ENCODE peak calls at places on chromosomes 12 and 14, in four cellular contexts. N is stimulated activated CD8-positive, alpha-beta memory T cell treated with anti-CD3 and anti-CD28 coated beads, Interleukin-12 subunit alpha, Interleukin-12 subunit beta, amount 100 ng/mL, for 4 hours; J is CD8-positive, alpha-beta memory T cell; A is dermis microvascular lymphatic vessel endothelial cell. G is an unnamed sample.

GRCh38 chr12:121400332-121401139 is 618 bp downstream of the RNF34 start:
- DNase-seq in N (peak), J (peak), A (no peak), G (peak)

GRCh38 chr14:77005559-77005958 is 22.9 kb downstream of the IRF2BPL start:
- DNase-seq in N (no peak), J (no peak), A (no peak), G (no peak)

GRCh38 chr14:96173646-96174475 is 30.8 kb upstream of the BDKRB2 start:
- DNase-seq in N (no peak), J (no peak), A (no peak), G (no peak)

GRCh38 chr14:89164168-89165074 is 252.6 kb downstream of the FOXN3 start:
- DNase-seq in N (no peak), J (no peak), A (no peak), G (no peak)

GRCh38 chr12:84572186-84572585 is 340.4 kb downstream of the SLC6A15 start:
- DNase-seq in N (no peak), J (no peak), A (no peak), G (no peak)

GRCh38 chr14:95163132-95163531 is 5.8 kb upstream of the DICER1 start:
- DNase-seq in N (no peak), J (no peak), A (no peak), G (no peak)

GRCh38 chr12:3365416-3366385 is 125.3 kb upstream of the PRMT8 start:
- DNase-seq in N (no peak), J (no peak), A (no peak), G (no peak)

GRCh38 chr12:179885-180284 is 34.1 kb downstream of the SLC6A12 start:
- DNase-seq in N (no peak), J (no peak), A (no peak), G (no peak)

GRCh38 chr12:47854531-47854930 is 34.8 kb upstream of the HDAC7 start:
- DNase-seq in N (no peak), J (no peak), A (no peak), G (no peak)

GRCh38 chr12:5889381-5890047 is 55.5 kb downstream of the ANO2 start:
- DNase-seq in N (no peak), J (no peak), A (no peak), G (peak)

GRCh38 chr12:53735556-53735955 is 8.3 kb upstream of the CALCOCO1 start:
- DNase-seq in N (no peak), J (no peak), A (no peak), G (no peak)

GRCh38 chr12:67579662-67580003 is 68.9 kb upstream of the DYRK2 start:
- DNase-seq in N (no peak), J (no peak), A (no peak), G (no peak)

GRCh38 chr12:27014859-27015729 is 910 bp upstream of the TM7SF3 start:
- DNase-seq in N (no peak), J (no peak), A (no peak), G (no peak)

GRCh38 chr12:102811125-102811737 is 105.8 kb downstream of the PAH start:
- DNase-seq in N (no peak), J (no peak), A (no peak), G (no peak)

GRCh38 chr12:103495783-103496456 is at the start of gene C12orf42:
- DNase-seq in N (no peak), J (peak), A (peak), G (peak)

GRCh38 chr12:86186449-86186848 is 69.7 kb downstream of the MGAT4C start:
- DNase-seq in N (no peak), J (no peak), A (no peak), G (no peak)

G was measured in stimulated activated CD4-positive, alpha-beta T cell treated with anti-CD3 and anti-CD28 coated beads, Interleukin-15, amount 100 ng/mL, for 48 hours.